ENCODE peak calls at places on chromosomes 6 and 20, in four cellular contexts. O is right cardiac atrium, X is left cardiac atrium, T is Right ventricle myocardium superior. R is an unnamed sample.

GRCh38 chr6:136989591-136990578 is 54.9 kb downstream of the IL20RA start:
- DNase-seq in O (no peak), X (no peak), T (peak), R (peak)

GRCh38 chr6:13480631-13481501 is 6.5 kb downstream of the GFOD1 start:
- DNase-seq in O (no peak), X (no peak), T (no peak), R (no peak)

GRCh38 chr6:167795321-167795811 is 31.3 kb upstream of the AFDN start:
- DNase-seq in O (no peak), X (no peak), T (no peak), R (no peak)

GRCh38 chr6:63571382-63571882 is 848 bp upstream of the LOC128125822 start:
- DNase-seq in O (no peak), X (no peak), T (no peak), R (no peak)

GRCh38 chr6:44012078-44012493 is 115.2 kb downstream of the MRPL14 start:
- DNase-seq in O (no peak), X (no peak), T (no peak), R (no peak)

GRCh38 chr20:9981834-9982233 is 53.0 kb upstream of the ANKEF1 start:
- DNase-seq in O (no peak), X (no peak), T (no peak), R (no peak)

GRCh38 chr6:155085582-155086253 is 90.6 kb downstream of the TIAM2 start:
- DNase-seq in O (no peak), X (no peak), T (no peak), R (no peak)

GRCh38 chr20:61896058-61896961 is 169.4 kb downstream of the TAF4 start:
- DNase-seq in O (peak), X (peak), T (peak), R (peak)

GRCh38 chr20:2820896-2821869 is 5.0 kb downstream of the TMEM239 start:
- DNase-seq in O (no peak), X (no peak), T (peak), R (no peak)

GRCh38 chr6:7542878-7543394 is 1.5 kb downstream of the DSP start:
- DNase-seq in O (peak), X (peak), T (peak), R (peak)

GRCh38 chr6:136889271-136890193 is 32.6 kb upstream of the SLC35D3 start:
- DNase-seq in O (no peak), X (no peak), T (no peak), R (no peak)

GRCh38 chr6:34207695-34208443 is 28.8 kb upstream of the HMGA1 start:
- DNase-seq in O (no peak), X (no peak), T (no peak), R (no peak)

GRCh38 chr6:43171284-43172126 is 436 bp downstream of the SRF start:
- DNase-seq in O (peak), X (no peak), T (peak), R (no peak)

GRCh38 chr20:46122071-46122470 is 4.0 kb downstream of the CD40 start:
- DNase-seq in O (no peak), X (no peak), T (no peak), R (no peak)

GRCh38 chr6:165562421-165563090 is 100.5 kb downstream of the PDE10A start:
- DNase-seq in O (no peak), X (no peak), T (no peak), R (no peak)

GRCh38 chr6:144158133-144158532 is 7.8 kb downstream of the STX11 start:
- DNase-seq in O (peak), X (peak), T (peak), R (peak)

GRCh38 chr6:5135783-5136376 is 50.7 kb downstream of the PPP1R3G start:
- DNase-seq in O (no peak), X (no peak), T (no peak), R (no peak)

GRCh38 chr6:43949451-43950110 is 177.7 kb downstream of the MRPL14 start:
- DNase-seq in O (no peak), X (no peak), T (no peak), R (no peak)

GRCh38 chr6:47440722-47441121 is 36.9 kb upstream of the CD2AP start:
- DNase-seq in O (no peak), X (no peak), T (no peak), R (no peak)

R was measured in left ventricle myocardium inferior.